ENCODE peak calls at places on chromosomes 1 and 21, in six cellular contexts. One of them, this sample, is unnamed.

GRCh38 chr1:11704691-11705475 is 13.4 kb downstream of the DRAXIN start:
- DNase-seq in RPMI8226: no peak
- DNase-seq in ascending aorta: no peak
- DNase-seq in lower leg skin: no peak
- DNase-seq in memory B cell: no peak
- DNase-seq in activated CD4-positive, alpha-beta memory T cell treated with anti-CD3 and anti-CD28 coated beads for 36 hours: no peak
- DNase-seq in this sample: no peak

GRCh38 chr1:110060034-110060661 is 10.3 kb downstream of the ALX3 start:
- DNase-seq in RPMI8226: peak; percentile 65
- DNase-seq in lower leg skin: no peak
- DNase-seq in ascending aorta: no peak
- DNase-seq in memory B cell: peak; percentile 72
- DNase-seq in activated CD4-positive, alpha-beta memory T cell treated with anti-CD3 and anti-CD28 coated beads for 36 hours: peak; percentile 85
- DNase-seq in this sample: peak; percentile 89

GRCh38 chr1:109850827-109851226 is 59.8 kb upstream of the CSF1 start:
- DNase-seq in memory B cell: no peak
- DNase-seq in RPMI8226: no peak
- DNase-seq in activated CD4-positive, alpha-beta memory T cell treated with anti-CD3 and anti-CD28 coated beads for 36 hours: no peak
- DNase-seq in lower leg skin: no peak
- DNase-seq in ascending aorta: no peak
- DNase-seq in this sample: no peak

GRCh38 chr1:110211503-110212164 is 1.5 kb downstream of the KCNC4 start:
- DNase-seq in ascending aorta: no peak
- DNase-seq in activated CD4-positive, alpha-beta memory T cell treated with anti-CD3 and anti-CD28 coated beads for 36 hours: peak; percentile 66
- DNase-seq in RPMI8226: no peak
- DNase-seq in lower leg skin: no peak
- DNase-seq in memory B cell: peak; percentile 59
- DNase-seq in this sample: peak; percentile 65

GRCh38 chr21:15065381-15066230 is 806 bp upstream of the NRIP1 start:
- DNase-seq in memory B cell: peak; percentile 74
- DNase-seq in lower leg skin: peak; percentile 78
- DNase-seq in ascending aorta: peak; percentile 45
- DNase-seq in activated CD4-positive, alpha-beta memory T cell treated with anti-CD3 and anti-CD28 coated beads for 36 hours: peak; percentile 76
- DNase-seq in RPMI8226: peak; percentile 73
- DNase-seq in this sample: peak; percentile 82

GRCh38 chr1:218521414-218522169 is 176.5 kb downstream of the TGFB2 start:
- DNase-seq in RPMI8226: peak; percentile 70
- DNase-seq in ascending aorta: no peak
- DNase-seq in memory B cell: peak; percentile 26
- DNase-seq in activated CD4-positive, alpha-beta memory T cell treated with anti-CD3 and anti-CD28 coated beads for 36 hours: peak; percentile 50
- DNase-seq in lower leg skin: peak; percentile 36
- DNase-seq in this sample: peak; percentile 64

GRCh38 chr1:45403298-45404079 is 63.2 kb upstream of the MUTYH start:
- DNase-seq in memory B cell: no peak
- DNase-seq in ascending aorta: no peak
- DNase-seq in activated CD4-positive, alpha-beta memory T cell treated with anti-CD3 and anti-CD28 coated beads for 36 hours: no peak
- DNase-seq in lower leg skin: no peak
- DNase-seq in RPMI8226: no peak
- DNase-seq in this sample: no peak

GRCh38 chr1:111507411-111508201 is 4.2 kb upstream of the ADORA3 start:
- DNase-seq in memory B cell: peak; percentile 73
- DNase-seq in RPMI8226: peak; percentile 86
- DNase-seq in lower leg skin: peak; percentile 77
- DNase-seq in activated CD4-positive, alpha-beta memory T cell treated with anti-CD3 and anti-CD28 coated beads for 36 hours: peak; percentile 83
- DNase-seq in ascending aorta: peak; percentile 59
- DNase-seq in this sample: peak; percentile 77

GRCh38 chr1:15158506-15159165 is 5.1 kb downstream of the TMEM51 start:
- DNase-seq in ascending aorta: no peak
- DNase-seq in RPMI8226: no peak
- DNase-seq in lower leg skin: no peak
- DNase-seq in activated CD4-positive, alpha-beta memory T cell treated with anti-CD3 and anti-CD28 coated beads for 36 hours: no peak
- DNase-seq in memory B cell: no peak
- DNase-seq in this sample: no peak

GRCh38 chr1:22543679-22544078 is 19.6 kb upstream of the EPHA8 start:
- DNase-seq in activated CD4-positive, alpha-beta memory T cell treated with anti-CD3 and anti-CD28 coated beads for 36 hours: no peak
- DNase-seq in memory B cell: no peak
- DNase-seq in ascending aorta: no peak
- DNase-seq in RPMI8226: no peak
- DNase-seq in lower leg skin: no peak
- DNase-seq in this sample: no peak

GRCh38 chr1:121594096-121594495 is 409.3 kb downstream of the SRGAP2C start:
- DNase-seq in ascending aorta: no peak
- DNase-seq in memory B cell: no peak
- DNase-seq in RPMI8226: no peak
- DNase-seq in lower leg skin: no peak
- DNase-seq in activated CD4-positive, alpha-beta memory T cell treated with anti-CD3 and anti-CD28 coated beads for 36 hours: no peak
- DNase-seq in this sample: no peak

GRCh38 chr1:7551442-7551841 is 219.7 kb upstream of the VAMP3 start:
- DNase-seq in memory B cell: no peak
- DNase-seq in lower leg skin: no peak
- DNase-seq in activated CD4-positive, alpha-beta memory T cell treated with anti-CD3 and anti-CD28 coated beads for 36 hours: no peak
- DNase-seq in ascending aorta: no peak
- DNase-seq in RPMI8226: no peak
- DNase-seq in this sample: no peak

GRCh38 chr1:161084205-161084988 is 5.0 kb downstream of the NECTIN4 start:
- DNase-seq in lower leg skin: no peak
- DNase-seq in activated CD4-positive, alpha-beta memory T cell treated with anti-CD3 and anti-CD28 coated beads for 36 hours: no peak
- DNase-seq in ascending aorta: no peak
- DNase-seq in memory B cell: no peak
- DNase-seq in RPMI8226: no peak
- DNase-seq in this sample: no peak

GRCh38 chr1:24688621-24689195 is 45.6 kb downstream of the SRRM1 start:
- DNase-seq in RPMI8226: peak; percentile 81
- DNase-seq in ascending aorta: no peak
- DNase-seq in activated CD4-positive, alpha-beta memory T cell treated with anti-CD3 and anti-CD28 coated beads for 36 hours: peak; percentile 71
- DNase-seq in lower leg skin: peak; percentile 59
- DNase-seq in memory B cell: peak; percentile 63
- DNase-seq in this sample: peak; percentile 78

GRCh38 chr1:19547814-19548213 is 62.5 kb upstream of the CAPZB start:
- DNase-seq in ascending aorta: no peak
- DNase-seq in lower leg skin: no peak
- DNase-seq in RPMI8226: no peak
- DNase-seq in memory B cell: no peak
- DNase-seq in activated CD4-positive, alpha-beta memory T cell treated with anti-CD3 and anti-CD28 coated beads for 36 hours: no peak
- DNase-seq in this sample: no peak

GRCh38 chr21:42515708-42516502 is 2.3 kb downstream of the SLC37A1 start:
- DNase-seq in ascending aorta: no peak
- DNase-seq in lower leg skin: no peak
- DNase-seq in RPMI8226: no peak
- DNase-seq in activated CD4-positive, alpha-beta memory T cell treated with anti-CD3 and anti-CD28 coated beads for 36 hours: no peak
- DNase-seq in memory B cell: no peak
- DNase-seq in this sample: no peak

GRCh38 chr1:206812456-206812855 is 40.2 kb upstream of the IL10 start:
- DNase-seq in activated CD4-positive, alpha-beta memory T cell treated with anti-CD3 and anti-CD28 coated beads for 36 hours: no peak
- DNase-seq in memory B cell: no peak
- DNase-seq in lower leg skin: no peak
- DNase-seq in RPMI8226: no peak
- DNase-seq in ascending aorta: no peak
- DNase-seq in this sample: no peak

GRCh38 chr1:94668528-94668927 is 127.0 kb upstream of the F3 start:
- DNase-seq in lower leg skin: no peak
- DNase-seq in memory B cell: no peak
- DNase-seq in ascending aorta: no peak
- DNase-seq in activated CD4-positive, alpha-beta memory T cell treated with anti-CD3 and anti-CD28 coated beads for 36 hours: no peak
- DNase-seq in RPMI8226: no peak
- DNase-seq in this sample: no peak

GRCh38 chr1:1881727-1882126 is 9.2 kb downstream of the GNB1 start:
- DNase-seq in activated CD4-positive, alpha-beta memory T cell treated with anti-CD3 and anti-CD28 coated beads for 36 hours: no peak
- DNase-seq in lower leg skin: no peak
- DNase-seq in RPMI8226: no peak
- DNase-seq in ascending aorta: no peak
- DNase-seq in memory B cell: no peak
- DNase-seq in this sample: no peak

GRCh38 chr21:14319805-14320204 is 63.1 kb downstream of the HSPA13 start:
- DNase-seq in RPMI8226: no peak
- DNase-seq in activated CD4-positive, alpha-beta memory T cell treated with anti-CD3 and anti-CD28 coated beads for 36 hours: no peak
- DNase-seq in ascending aorta: no peak
- DNase-seq in memory B cell: no peak
- DNase-seq in lower leg skin: no peak
- DNase-seq in this sample: no peak

GRCh38 chr1:216535059-216535458 is 111.8 kb upstream of the USH2A start:
- DNase-seq in RPMI8226: no peak
- DNase-seq in activated CD4-positive, alpha-beta memory T cell treated with anti-CD3 and anti-CD28 coated beads for 36 hours: no peak
- DNase-seq in ascending aorta: no peak
- DNase-seq in memory B cell: no peak
- DNase-seq in lower leg skin: no peak
- DNase-seq in this sample: no peak

GRCh38 chr1:109268431-109269211 is 14.3 kb downstream of the PSRC1 start:
- DNase-seq in memory B cell: no peak
- DNase-seq in RPMI8226: no peak
- DNase-seq in lower leg skin: no peak
- DNase-seq in activated CD4-positive, alpha-beta memory T cell treated with anti-CD3 and anti-CD28 coated beads for 36 hours: no peak
- DNase-seq in ascending aorta: no peak
- DNase-seq in this sample: no peak

GRCh38 chr1:85195703-85196102 is 5.1 kb downstream of the SYDE2 start:
- DNase-seq in RPMI8226: no peak
- DNase-seq in ascending aorta: no peak
- DNase-seq in activated CD4-positive, alpha-beta memory T cell treated with anti-CD3 and anti-CD28 coated beads for 36 hours: no peak
- DNase-seq in memory B cell: no peak
- DNase-seq in lower leg skin: no peak
- DNase-seq in this sample: no peak

GRCh38 chr1:59673575-59674467 is 140.9 kb upstream of the HOOK1 start:
- DNase-seq in RPMI8226: no peak
- DNase-seq in activated CD4-positive, alpha-beta memory T cell treated with anti-CD3 and anti-CD28 coated beads for 36 hours: no peak
- DNase-seq in lower leg skin: peak; percentile 82
- DNase-seq in memory B cell: no peak
- DNase-seq in ascending aorta: no peak
- DNase-seq in this sample: no peak